ENCODE peak calls at places on chromosomes 2 and 18, in nine cellular contexts. One of them, this sample, is unnamed.

GRCh38 chr2:239014458-239014857 is 166.6 kb downstream of the TWIST2 start:
- DNase-seq in NCI-H187 treated with DMSO at 0.1 percent for 48 hours: no peak
- DNase-seq in activated naive CD8-positive, alpha-beta T cell treated with anti-CD3 and anti-CD28 coated beads, Interleukin-2, amount 50 U/mL, for 16 hours: no peak
- DNase-seq in aorta: no peak
- DNase-seq in stimulated activated CD8-positive, alpha-beta memory T cell treated with anti-CD3 and anti-CD28 coated beads, Interleukin-7, amount 100 ng/mL, for 1 hour: no peak
- DNase-seq in GM13976: no peak
- DNase-seq in neural progenitor cell: no peak
- DNase-seq in NCI-H1105: no peak
- DNase-seq in NCI-H2029: no peak
- DNase-seq in this sample: no peak

GRCh38 chr2:54306561-54306960 is 50.5 kb upstream of the TSPYL6 start:
- DNase-seq in aorta: no peak
- DNase-seq in neural progenitor cell: no peak
- DNase-seq in stimulated activated CD8-positive, alpha-beta memory T cell treated with anti-CD3 and anti-CD28 coated beads, Interleukin-7, amount 100 ng/mL, for 1 hour: no peak
- DNase-seq in NCI-H2029: no peak
- DNase-seq in GM13976: no peak
- DNase-seq in NCI-H1105: no peak
- DNase-seq in NCI-H187 treated with DMSO at 0.1 percent for 48 hours: no peak
- DNase-seq in activated naive CD8-positive, alpha-beta T cell treated with anti-CD3 and anti-CD28 coated beads, Interleukin-2, amount 50 U/mL, for 16 hours: no peak
- DNase-seq in this sample: no peak

GRCh38 chr18:37481491-37481890 is 84.1 kb downstream of the CELF4 start:
- DNase-seq in activated naive CD8-positive, alpha-beta T cell treated with anti-CD3 and anti-CD28 coated beads, Interleukin-2, amount 50 U/mL, for 16 hours: no peak
- DNase-seq in stimulated activated CD8-positive, alpha-beta memory T cell treated with anti-CD3 and anti-CD28 coated beads, Interleukin-7, amount 100 ng/mL, for 1 hour: no peak
- DNase-seq in NCI-H187 treated with DMSO at 0.1 percent for 48 hours: no peak
- DNase-seq in NCI-H2029: no peak
- DNase-seq in GM13976: no peak
- DNase-seq in aorta: no peak
- DNase-seq in neural progenitor cell: no peak
- DNase-seq in NCI-H1105: no peak
- DNase-seq in this sample: no peak

GRCh38 chr2:176534798-176535479 is 265.7 kb downstream of the MTX2 start:
- DNase-seq in aorta: no peak
- DNase-seq in NCI-H2029: peak
- DNase-seq in GM13976: no peak
- DNase-seq in activated naive CD8-positive, alpha-beta T cell treated with anti-CD3 and anti-CD28 coated beads, Interleukin-2, amount 50 U/mL, for 16 hours: no peak
- DNase-seq in neural progenitor cell: no peak
- DNase-seq in stimulated activated CD8-positive, alpha-beta memory T cell treated with anti-CD3 and anti-CD28 coated beads, Interleukin-7, amount 100 ng/mL, for 1 hour: no peak
- DNase-seq in NCI-H187 treated with DMSO at 0.1 percent for 48 hours: no peak
- DNase-seq in NCI-H1105: peak
- DNase-seq in this sample: no peak

GRCh38 chr2:98734157-98734556 is 3.2 kb upstream of the MGAT4A start:
- DNase-seq in NCI-H187 treated with DMSO at 0.1 percent for 48 hours: no peak
- DNase-seq in NCI-H1105: no peak
- DNase-seq in neural progenitor cell: no peak
- DNase-seq in activated naive CD8-positive, alpha-beta T cell treated with anti-CD3 and anti-CD28 coated beads, Interleukin-2, amount 50 U/mL, for 16 hours: no peak
- DNase-seq in NCI-H2029: no peak
- DNase-seq in stimulated activated CD8-positive, alpha-beta memory T cell treated with anti-CD3 and anti-CD28 coated beads, Interleukin-7, amount 100 ng/mL, for 1 hour: no peak
- DNase-seq in GM13976: no peak
- DNase-seq in aorta: no peak
- DNase-seq in this sample: no peak

GRCh38 chr2:130786076-130786475 is 30.7 kb downstream of the AMER3 start:
- DNase-seq in NCI-H2029: no peak
- DNase-seq in aorta: no peak
- DNase-seq in activated naive CD8-positive, alpha-beta T cell treated with anti-CD3 and anti-CD28 coated beads, Interleukin-2, amount 50 U/mL, for 16 hours: no peak
- DNase-seq in neural progenitor cell: no peak
- DNase-seq in NCI-H187 treated with DMSO at 0.1 percent for 48 hours: no peak
- DNase-seq in stimulated activated CD8-positive, alpha-beta memory T cell treated with anti-CD3 and anti-CD28 coated beads, Interleukin-7, amount 100 ng/mL, for 1 hour: no peak
- DNase-seq in NCI-H1105: no peak
- DNase-seq in GM13976: no peak
- DNase-seq in this sample: no peak

GRCh38 chr2:166613226-166613625 is 119.2 kb upstream of the SCN7A start:
- DNase-seq in stimulated activated CD8-positive, alpha-beta memory T cell treated with anti-CD3 and anti-CD28 coated beads, Interleukin-7, amount 100 ng/mL, for 1 hour: no peak
- DNase-seq in GM13976: no peak
- DNase-seq in neural progenitor cell: no peak
- DNase-seq in activated naive CD8-positive, alpha-beta T cell treated with anti-CD3 and anti-CD28 coated beads, Interleukin-2, amount 50 U/mL, for 16 hours: no peak
- DNase-seq in NCI-H2029: no peak
- DNase-seq in aorta: no peak
- DNase-seq in NCI-H187 treated with DMSO at 0.1 percent for 48 hours: no peak
- DNase-seq in NCI-H1105: no peak
- DNase-seq in this sample: no peak

GRCh38 chr18:21686282-21687105 is 18.1 kb downstream of the ABHD3 start:
- DNase-seq in stimulated activated CD8-positive, alpha-beta memory T cell treated with anti-CD3 and anti-CD28 coated beads, Interleukin-7, amount 100 ng/mL, for 1 hour: no peak
- DNase-seq in aorta: no peak
- DNase-seq in activated naive CD8-positive, alpha-beta T cell treated with anti-CD3 and anti-CD28 coated beads, Interleukin-2, amount 50 U/mL, for 16 hours: no peak
- DNase-seq in NCI-H2029: no peak
- DNase-seq in GM13976: no peak
- DNase-seq in NCI-H187 treated with DMSO at 0.1 percent for 48 hours: no peak
- DNase-seq in neural progenitor cell: no peak
- DNase-seq in NCI-H1105: no peak
- DNase-seq in this sample: no peak

GRCh38 chr2:157250836-157251235 is 6.7 kb upstream of the GALNT5 start:
- DNase-seq in NCI-H187 treated with DMSO at 0.1 percent for 48 hours: no peak
- DNase-seq in GM13976: no peak
- DNase-seq in activated naive CD8-positive, alpha-beta T cell treated with anti-CD3 and anti-CD28 coated beads, Interleukin-2, amount 50 U/mL, for 16 hours: no peak
- DNase-seq in NCI-H2029: no peak
- DNase-seq in stimulated activated CD8-positive, alpha-beta memory T cell treated with anti-CD3 and anti-CD28 coated beads, Interleukin-7, amount 100 ng/mL, for 1 hour: no peak
- DNase-seq in aorta: no peak
- DNase-seq in neural progenitor cell: no peak
- DNase-seq in NCI-H1105: no peak
- DNase-seq in this sample: no peak

GRCh38 chr2:203225423-203226039 is 13.3 kb upstream of the CYP20A1 start:
- DNase-seq in neural progenitor cell: peak
- DNase-seq in activated naive CD8-positive, alpha-beta T cell treated with anti-CD3 and anti-CD28 coated beads, Interleukin-2, amount 50 U/mL, for 16 hours: no peak
- DNase-seq in GM13976: no peak
- DNase-seq in NCI-H1105: no peak
- DNase-seq in aorta: no peak
- DNase-seq in NCI-H187 treated with DMSO at 0.1 percent for 48 hours: no peak
- DNase-seq in stimulated activated CD8-positive, alpha-beta memory T cell treated with anti-CD3 and anti-CD28 coated beads, Interleukin-7, amount 100 ng/mL, for 1 hour: no peak
- DNase-seq in NCI-H2029: no peak
- DNase-seq in this sample: no peak

GRCh38 chr2:131034122-131035051 is 58.9 kb downstream of the FAM168B start:
- DNase-seq in GM13976: no peak
- DNase-seq in activated naive CD8-positive, alpha-beta T cell treated with anti-CD3 and anti-CD28 coated beads, Interleukin-2, amount 50 U/mL, for 16 hours: no peak
- DNase-seq in NCI-H187 treated with DMSO at 0.1 percent for 48 hours: no peak
- DNase-seq in stimulated activated CD8-positive, alpha-beta memory T cell treated with anti-CD3 and anti-CD28 coated beads, Interleukin-7, amount 100 ng/mL, for 1 hour: no peak
- DNase-seq in neural progenitor cell: peak
- DNase-seq in aorta: peak
- DNase-seq in NCI-H1105: peak
- DNase-seq in NCI-H2029: no peak
- DNase-seq in this sample: no peak

GRCh38 chr2:169073211-169073971 is 4.0 kb downstream of the DHRS9 start:
- DNase-seq in GM13976: no peak
- DNase-seq in stimulated activated CD8-positive, alpha-beta memory T cell treated with anti-CD3 and anti-CD28 coated beads, Interleukin-7, amount 100 ng/mL, for 1 hour: no peak
- DNase-seq in neural progenitor cell: no peak
- DNase-seq in NCI-H2029: no peak
- DNase-seq in NCI-H187 treated with DMSO at 0.1 percent for 48 hours: no peak
- DNase-seq in activated naive CD8-positive, alpha-beta T cell treated with anti-CD3 and anti-CD28 coated beads, Interleukin-2, amount 50 U/mL, for 16 hours: no peak
- DNase-seq in NCI-H1105: no peak
- DNase-seq in aorta: no peak
- DNase-seq in this sample: no peak

GRCh38 chr2:38945931-38946330 is 56.3 kb downstream of the ARHGEF33 start:
- DNase-seq in activated naive CD8-positive, alpha-beta T cell treated with anti-CD3 and anti-CD28 coated beads, Interleukin-2, amount 50 U/mL, for 16 hours: no peak
- DNase-seq in NCI-H187 treated with DMSO at 0.1 percent for 48 hours: no peak
- DNase-seq in NCI-H1105: no peak
- DNase-seq in NCI-H2029: no peak
- DNase-seq in stimulated activated CD8-positive, alpha-beta memory T cell treated with anti-CD3 and anti-CD28 coated beads, Interleukin-7, amount 100 ng/mL, for 1 hour: no peak
- DNase-seq in neural progenitor cell: no peak
- DNase-seq in aorta: no peak
- DNase-seq in GM13976: no peak
- DNase-seq in this sample: no peak

GRCh38 chr18:13641551-13642439 is 84.6 kb downstream of the FAM210A start:
- DNase-seq in NCI-H2029: no peak
- DNase-seq in NCI-H1105: no peak
- DNase-seq in activated naive CD8-positive, alpha-beta T cell treated with anti-CD3 and anti-CD28 coated beads, Interleukin-2, amount 50 U/mL, for 16 hours: no peak
- DNase-seq in aorta: no peak
- DNase-seq in NCI-H187 treated with DMSO at 0.1 percent for 48 hours: no peak
- DNase-seq in stimulated activated CD8-positive, alpha-beta memory T cell treated with anti-CD3 and anti-CD28 coated beads, Interleukin-7, amount 100 ng/mL, for 1 hour: no peak
- DNase-seq in GM13976: no peak
- DNase-seq in neural progenitor cell: no peak
- DNase-seq in this sample: no peak

GRCh38 chr18:70188113-70188512 is 17.4 kb downstream of the RTTN start:
- DNase-seq in NCI-H187 treated with DMSO at 0.1 percent for 48 hours: no peak
- DNase-seq in NCI-H2029: no peak
- DNase-seq in neural progenitor cell: no peak
- DNase-seq in NCI-H1105: no peak
- DNase-seq in GM13976: no peak
- DNase-seq in stimulated activated CD8-positive, alpha-beta memory T cell treated with anti-CD3 and anti-CD28 coated beads, Interleukin-7, amount 100 ng/mL, for 1 hour: no peak
- DNase-seq in activated naive CD8-positive, alpha-beta T cell treated with anti-CD3 and anti-CD28 coated beads, Interleukin-2, amount 50 U/mL, for 16 hours: no peak
- DNase-seq in aorta: no peak
- DNase-seq in this sample: no peak

GRCh38 chr2:29042581-29043075 is 31.7 kb downstream of the PCARE start:
- DNase-seq in aorta: no peak
- DNase-seq in NCI-H1105: no peak
- DNase-seq in GM13976: no peak
- DNase-seq in NCI-H187 treated with DMSO at 0.1 percent for 48 hours: no peak
- DNase-seq in NCI-H2029: no peak
- DNase-seq in neural progenitor cell: no peak
- DNase-seq in stimulated activated CD8-positive, alpha-beta memory T cell treated with anti-CD3 and anti-CD28 coated beads, Interleukin-7, amount 100 ng/mL, for 1 hour: no peak
- DNase-seq in activated naive CD8-positive, alpha-beta T cell treated with anti-CD3 and anti-CD28 coated beads, Interleukin-2, amount 50 U/mL, for 16 hours: no peak
- DNase-seq in this sample: no peak

GRCh38 chr2:219362072-219362471 is 25.6 kb downstream of the DNPEP start:
- DNase-seq in GM13976: no peak
- DNase-seq in NCI-H187 treated with DMSO at 0.1 percent for 48 hours: no peak
- DNase-seq in stimulated activated CD8-positive, alpha-beta memory T cell treated with anti-CD3 and anti-CD28 coated beads, Interleukin-7, amount 100 ng/mL, for 1 hour: no peak
- DNase-seq in NCI-H1105: no peak
- DNase-seq in neural progenitor cell: no peak
- DNase-seq in activated naive CD8-positive, alpha-beta T cell treated with anti-CD3 and anti-CD28 coated beads, Interleukin-2, amount 50 U/mL, for 16 hours: no peak
- DNase-seq in aorta: no peak
- DNase-seq in NCI-H2029: no peak
- DNase-seq in this sample: no peak

GRCh38 chr2:46260305-46260704 is 36.9 kb upstream of the EPAS1 start:
- DNase-seq in NCI-H1105: no peak
- DNase-seq in GM13976: no peak
- DNase-seq in activated naive CD8-positive, alpha-beta T cell treated with anti-CD3 and anti-CD28 coated beads, Interleukin-2, amount 50 U/mL, for 16 hours: no peak
- DNase-seq in neural progenitor cell: no peak
- DNase-seq in stimulated activated CD8-positive, alpha-beta memory T cell treated with anti-CD3 and anti-CD28 coated beads, Interleukin-7, amount 100 ng/mL, for 1 hour: no peak
- DNase-seq in aorta: no peak
- DNase-seq in NCI-H187 treated with DMSO at 0.1 percent for 48 hours: no peak
- DNase-seq in NCI-H2029: no peak
- DNase-seq in this sample: no peak

GRCh38 chr18:49733896-49734585 is 79.3 kb downstream of the ACAA2 start:
- DNase-seq in NCI-H1105: no peak
- DNase-seq in neural progenitor cell: no peak
- DNase-seq in stimulated activated CD8-positive, alpha-beta memory T cell treated with anti-CD3 and anti-CD28 coated beads, Interleukin-7, amount 100 ng/mL, for 1 hour: no peak
- DNase-seq in NCI-H2029: no peak
- DNase-seq in activated naive CD8-positive, alpha-beta T cell treated with anti-CD3 and anti-CD28 coated beads, Interleukin-2, amount 50 U/mL, for 16 hours: no peak
- DNase-seq in GM13976: no peak
- DNase-seq in aorta: no peak
- DNase-seq in NCI-H187 treated with DMSO at 0.1 percent for 48 hours: no peak
- DNase-seq in this sample: no peak

GRCh38 chr2:142037051-142037450 is 93.8 kb downstream of the LRP1B start:
- DNase-seq in NCI-H2029: no peak
- DNase-seq in aorta: no peak
- DNase-seq in neural progenitor cell: peak
- DNase-seq in GM13976: no peak
- DNase-seq in activated naive CD8-positive, alpha-beta T cell treated with anti-CD3 and anti-CD28 coated beads, Interleukin-2, amount 50 U/mL, for 16 hours: no peak
- DNase-seq in stimulated activated CD8-positive, alpha-beta memory T cell treated with anti-CD3 and anti-CD28 coated beads, Interleukin-7, amount 100 ng/mL, for 1 hour: no peak
- DNase-seq in NCI-H1105: no peak
- DNase-seq in NCI-H187 treated with DMSO at 0.1 percent for 48 hours: no peak
- DNase-seq in this sample: no peak

GRCh38 chr18:12657849-12658829 is at the start of gene SPIRE1:
- DNase-seq in activated naive CD8-positive, alpha-beta T cell treated with anti-CD3 and anti-CD28 coated beads, Interleukin-2, amount 50 U/mL, for 16 hours: no peak
- DNase-seq in neural progenitor cell: peak
- DNase-seq in stimulated activated CD8-positive, alpha-beta memory T cell treated with anti-CD3 and anti-CD28 coated beads, Interleukin-7, amount 100 ng/mL, for 1 hour: no peak
- DNase-seq in NCI-H187 treated with DMSO at 0.1 percent for 48 hours: no peak
- DNase-seq in NCI-H2029: peak
- DNase-seq in GM13976: peak
- DNase-seq in NCI-H1105: peak
- DNase-seq in aorta: peak
- DNase-seq in this sample: no peak

This sample was measured in esophagus squamous epithelium.